ENCODE peak calls at places on chromosomes 4 and X, in four cellular contexts. U is colonic mucosa, N is Panc1, Y is astrocyte. Q is an unnamed sample.

GRCh38 chr4:25792200-25792791 is 70.5 kb downstream of the SEL1L3 start:
- DNase-seq in Y (no peak), U (peak), N (no peak), Q (peak)

GRCh38 chr4:169492436-169493163 is 119.8 kb downstream of the NEK1 start:
- DNase-seq in U (peak), Y (peak), N (no peak), Q (peak)

GRCh38 chrX:39487166-39488006 is 610.4 kb downstream of the BCOR start:
- DNase-seq in Y (no peak), U (no peak), N (no peak), Q (no peak)

GRCh38 chr4:83440148-83440814 is 15.3 kb downstream of the HELQ start:
- DNase-seq in N (no peak), U (no peak), Y (no peak), Q (no peak)

GRCh38 chr4:123744664-123745290 is 348.2 kb downstream of the SPRY1 start:
- DNase-seq in Y (peak), N (no peak), U (no peak), Q (peak)

GRCh38 chr4:95693594-95693993 is 144.8 kb upstream of the UNC5C start:
- DNase-seq in Y (peak), U (no peak), N (no peak), Q (peak)

GRCh38 chrX:11770320-11770719 is 12.3 kb downstream of the MSL3 start:
- DNase-seq in U (no peak), N (no peak), Y (peak), Q (peak)

GRCh38 chr4:2059726-2060577 is 825 bp downstream of the NAT8L start:
- DNase-seq in Y (no peak), N (no peak), U (no peak), Q (no peak)

GRCh38 chrX:40853004-40853815 is 117.9 kb upstream of the MED14 start:
- DNase-seq in Y (no peak), N (no peak), U (no peak), Q (no peak)

GRCh38 chr4:87444741-87445140 is 22.4 kb downstream of the NUDT9 start:
- DNase-seq in Y (no peak), U (no peak), N (no peak), Q (no peak)

GRCh38 chr4:170259631-170260153 is 169.9 kb upstream of the AADAT start:
- DNase-seq in Y (peak), U (peak), N (peak), Q (peak)

GRCh38 chr4:27759621-27760020 is 899.0 kb downstream of the STIM2 start:
- DNase-seq in U (no peak), N (no peak), Y (no peak), Q (peak)

GRCh38 chrX:75781618-75782017 is 3.4 kb downstream of the MAGEE2 start:
- DNase-seq in N (no peak), U (no peak), Y (no peak), Q (no peak)

GRCh38 chr4:99091174-99091573 is 2.6 kb upstream of the ADH5 start:
- DNase-seq in U (no peak), Y (no peak), N (no peak), Q (no peak)

GRCh38 chr4:145719752-145720624 is 40.0 kb downstream of the C4orf51 start:
- DNase-seq in N (no peak), U (no peak), Y (no peak), Q (no peak)

GRCh38 chr4:952881-953573 is 20.3 kb downstream of the DGKQ start:
- DNase-seq in Y (no peak), N (no peak), U (peak), Q (no peak)

GRCh38 chr4:104989363-104989762 is 157.3 kb upstream of the TET2 start:
- DNase-seq in U (no peak), N (no peak), Y (peak), Q (peak)

GRCh38 chr4:152454398-152455011 is 81.4 kb downstream of the FBXW7 start:
- DNase-seq in Y (peak), N (no peak), U (no peak), Q (peak)

GRCh38 chrX:132614297-132614696 is 125.5 kb upstream of the MBNL3 start:
- DNase-seq in Y (no peak), N (no peak), U (no peak), Q (peak)
- TF ChIP-seq CTCF in Y (no peak), N (peak), U (no peak), Q (peak)

GRCh38 chrX:28398352-28398751 is 188.9 kb upstream of the IL1RAPL1 start:
- DNase-seq in N (no peak), Y (no peak), U (no peak), Q (no peak)
- H3K4me3 ChIP-seq in N (no peak), Y (no peak), U (no peak), Q (no peak)

DNA sequence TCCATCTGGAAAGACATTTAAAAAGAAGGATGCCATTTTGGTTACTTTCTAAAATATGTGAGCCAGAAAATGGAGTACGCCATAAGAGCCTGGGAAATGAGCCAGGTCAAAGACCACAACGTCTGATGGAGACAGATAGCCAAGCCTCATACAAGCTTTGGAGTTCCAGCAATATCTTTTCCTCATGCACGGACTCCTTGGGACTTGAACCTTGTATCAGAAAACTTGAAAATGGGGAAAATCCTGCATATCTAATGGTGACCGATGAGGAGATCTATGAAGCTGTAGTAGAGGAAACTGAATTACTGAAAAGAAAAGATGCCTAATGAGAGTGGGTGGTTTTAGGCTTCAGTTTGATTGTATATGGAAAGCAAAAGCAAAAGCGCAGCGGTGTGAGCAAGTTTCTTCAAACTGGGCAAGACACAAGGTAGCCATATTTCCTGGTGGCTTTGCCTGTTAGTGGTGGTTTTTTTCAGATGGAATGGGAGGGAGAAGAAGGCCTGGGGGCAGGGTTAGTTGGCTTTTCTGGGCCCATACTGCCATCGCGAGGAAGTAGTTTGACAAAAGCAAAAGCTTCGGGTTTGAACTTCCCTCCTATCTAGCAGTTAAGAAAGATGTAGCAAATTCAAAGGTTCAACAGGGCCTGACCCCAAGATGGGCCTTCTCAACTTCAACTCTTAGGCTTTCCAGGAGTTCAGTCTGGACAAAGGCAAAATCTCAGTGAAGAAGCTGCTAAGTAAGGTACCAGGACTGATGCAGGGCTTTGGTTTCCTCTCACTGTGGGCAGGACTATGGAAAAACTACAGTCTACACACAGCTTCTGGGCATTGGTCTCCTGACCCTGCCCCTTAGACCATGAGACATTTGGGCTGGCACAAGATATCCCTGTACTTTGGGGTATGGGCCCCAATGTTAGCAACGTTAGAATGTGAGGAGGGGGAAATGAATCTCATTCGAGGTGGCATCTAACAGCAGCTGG is 210.0 kb upstream of the STK26 start:
- DNase-seq in Y (peak), U (peak), N (no peak), Q (no peak)
- TF ChIP-seq CTCF in Y (no peak), U (peak), N (peak), Q (no peak)

DNA sequence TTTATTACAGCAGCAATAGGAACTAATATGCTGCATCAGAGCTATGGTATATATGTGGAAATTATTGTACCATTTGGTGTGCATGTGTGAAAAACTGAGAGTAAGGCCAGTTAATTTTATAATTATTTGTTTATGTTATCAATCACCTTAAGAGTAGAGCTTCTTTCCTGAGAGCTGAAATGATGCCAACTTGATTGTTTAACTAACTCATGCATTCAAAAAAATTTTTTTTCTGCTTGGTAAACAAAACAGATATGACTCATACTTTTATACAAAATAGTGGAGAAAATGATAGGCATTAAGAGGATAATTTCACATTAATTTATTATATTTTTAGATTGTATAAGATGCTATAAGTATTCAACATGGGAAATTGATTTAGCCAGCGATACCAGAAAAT is 622.7 kb downstream of the RAPGEF2 start:
- DNase-seq in N (no peak), Y (no peak), U (no peak), Q (no peak)
- H3K4me3 ChIP-seq in N (no peak), Y (no peak), U (no peak), Q (no peak)

DNA sequence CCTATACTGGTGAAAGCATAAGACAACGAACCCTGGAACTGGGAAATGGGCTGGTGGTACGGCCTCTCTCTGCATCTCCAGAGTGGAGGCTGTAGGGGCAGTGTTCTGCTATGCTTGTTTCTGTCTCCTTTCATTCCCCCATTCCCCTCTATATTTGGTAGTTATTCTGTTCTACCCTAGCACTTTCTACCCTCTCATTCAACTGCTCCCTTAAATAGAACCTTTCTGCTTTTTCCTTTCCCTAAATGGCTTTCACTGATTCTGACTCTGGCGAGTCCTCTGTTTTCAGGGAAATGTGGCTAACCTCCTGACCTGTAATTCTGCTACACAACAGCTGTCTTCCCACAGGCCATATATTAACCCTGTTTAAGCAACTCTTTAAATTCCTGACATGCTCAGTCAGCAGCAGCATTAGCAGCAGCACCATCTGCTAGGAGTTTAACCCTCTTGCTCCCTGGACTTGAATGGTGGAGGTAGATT is 94.2 kb downstream of the CXCL13 start:
- DNase-seq in Y (peak), U (no peak), N (no peak), Q (peak)
- TF ChIP-seq CTCF in Y (peak), U (no peak), N (no peak), Q (peak)

GRCh38 chrX:333611-334311 is 15.2 kb upstream of the GTPBP6 start:
- DNase-seq in Y (no peak), U (no peak), N (no peak), Q (no peak)

GRCh38 chrX:331772-332495 is 13.3 kb upstream of the GTPBP6 start:
- DNase-seq in N (no peak), U (no peak), Y (no peak), Q (no peak)

GRCh38 chrX:332496-332860 is 13.9 kb upstream of the GTPBP6 start:
- DNase-seq in N (no peak), Y (no peak), U (no peak), Q (no peak)

GRCh38 chrX:334331-334891 is 15.8 kb upstream of the GTPBP6 start:
- DNase-seq in Y (no peak), N (no peak), U (no peak), Q (no peak)

DNA sequence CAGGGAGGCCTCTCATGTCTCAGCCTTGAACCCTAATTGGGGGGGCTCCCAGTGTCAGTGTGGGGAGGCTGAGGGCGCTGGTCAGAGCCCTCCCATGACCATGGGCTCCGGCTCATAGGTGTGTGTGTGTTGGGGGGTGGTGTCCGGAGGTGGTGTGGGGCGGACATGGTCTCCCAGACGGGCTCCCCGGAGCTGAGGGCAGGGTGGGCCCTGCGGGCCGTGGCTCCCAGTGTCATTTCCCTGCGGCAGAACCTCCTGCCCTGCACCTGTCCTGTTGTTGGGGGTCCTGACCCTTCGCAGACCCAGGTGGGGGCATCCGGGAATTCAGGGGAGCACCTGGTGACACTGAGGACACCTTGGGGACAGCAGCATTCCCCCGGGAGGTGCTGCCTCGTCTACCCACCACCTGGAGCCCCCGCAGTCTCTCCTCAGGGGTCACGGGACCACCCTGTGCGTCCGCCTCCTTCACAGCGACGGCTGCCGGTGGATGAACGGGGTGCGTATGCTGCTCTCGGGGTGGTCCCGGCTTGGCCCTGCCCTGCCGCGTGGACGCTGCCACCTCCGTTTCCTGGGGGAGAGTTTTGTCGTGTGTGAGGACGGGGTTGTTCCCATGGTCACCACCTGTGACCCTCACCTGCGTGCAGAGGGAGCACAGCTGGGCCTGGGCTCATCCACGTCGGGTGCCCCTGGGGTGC is 14.5 kb upstream of the GTPBP6 start:
- DNase-seq in N (no peak), U (no peak), Y (no peak), Q (no peak)
- H3K4me3 ChIP-seq in N (no peak), U (no peak), Y (no peak), Q (no peak)

DNA sequence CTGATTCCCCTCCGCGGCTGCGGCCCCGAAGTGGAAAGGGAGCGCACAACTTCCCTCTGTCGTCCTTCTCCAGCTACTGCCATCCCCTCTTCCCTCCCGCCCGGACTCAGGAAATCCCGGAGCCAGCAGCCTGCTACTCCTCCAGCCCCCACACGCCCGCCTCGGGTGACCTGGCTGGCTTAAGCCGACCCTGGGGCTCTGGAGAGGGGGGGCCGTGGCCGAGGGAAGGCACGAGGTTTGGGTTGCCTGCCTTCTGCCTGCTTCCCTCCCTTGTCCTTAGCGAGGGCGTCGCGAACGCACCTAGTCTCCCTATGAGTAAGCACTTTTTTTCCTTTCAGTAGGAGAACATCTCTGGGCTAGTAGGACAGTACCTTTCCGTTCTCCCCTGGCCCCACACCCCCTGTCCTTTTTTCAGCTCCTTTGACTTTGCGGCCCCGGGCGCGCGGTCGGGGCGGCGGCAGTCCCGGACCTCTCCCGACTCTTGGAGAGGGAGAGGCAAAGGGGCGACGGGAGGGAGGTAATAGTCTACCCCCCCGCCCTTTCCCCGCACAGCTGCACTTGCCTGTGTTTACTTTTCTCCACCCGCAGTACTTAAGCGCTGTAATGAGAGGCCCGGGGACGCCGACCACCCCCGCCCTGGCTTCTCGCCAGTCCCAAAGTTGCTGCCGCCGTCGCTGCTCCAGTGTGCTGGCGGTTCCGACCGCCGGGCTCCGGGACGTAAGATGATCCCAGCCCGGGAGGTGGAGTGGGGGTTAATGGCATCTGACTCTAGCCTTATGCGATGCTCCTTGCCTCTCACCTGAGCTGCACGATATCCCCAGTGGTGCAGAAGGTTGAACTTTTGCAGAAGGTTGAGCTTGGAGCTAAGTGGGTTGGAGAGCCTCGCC is 874 bp downstream of the PLS3 start:
- DNase-seq in U (peak), Y (no peak), N (no peak), Q (peak)
- TF ChIP-seq CTCF in U (no peak), Y (no peak), N (no peak), Q (peak)

DNA sequence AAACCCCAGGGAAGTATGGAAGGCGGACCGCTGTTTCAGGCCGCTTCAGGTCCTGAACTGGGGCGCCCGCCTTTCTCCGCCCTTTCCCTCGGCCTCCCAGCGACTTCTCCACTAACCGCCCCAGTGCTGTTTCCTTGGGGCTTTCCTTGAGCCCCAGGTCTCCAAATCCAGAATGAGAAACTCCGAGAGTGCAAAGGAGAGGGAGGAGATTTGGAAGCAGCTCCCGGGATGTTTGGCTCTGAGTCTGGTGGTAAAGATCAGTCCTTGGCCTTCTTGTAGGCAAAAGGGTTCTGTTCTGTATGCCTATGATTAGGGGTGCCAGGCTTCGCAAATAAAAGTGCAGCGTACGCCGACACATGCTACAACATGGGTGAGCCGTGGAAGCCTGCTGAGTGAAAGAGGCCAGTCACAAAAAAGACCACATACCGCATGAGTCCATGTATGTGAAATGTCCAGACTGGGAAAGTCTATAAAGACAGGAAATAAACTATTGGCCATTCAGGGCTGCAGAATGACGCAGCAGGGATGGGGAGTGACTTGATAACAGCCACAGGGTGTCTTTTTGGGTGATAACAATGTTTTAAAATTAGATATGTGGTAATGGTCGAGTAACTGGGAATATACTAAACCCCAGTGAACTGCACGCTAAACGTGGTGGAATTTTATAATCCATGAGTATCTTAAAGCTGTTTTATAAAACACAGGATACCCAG is 99.8 kb downstream of the TRAPPC11 start:
- DNase-seq in N (no peak), U (no peak), Y (no peak), Q (no peak)
- H3K4me3 ChIP-seq in N (no peak), U (no peak), Y (no peak), Q (peak)

DNA sequence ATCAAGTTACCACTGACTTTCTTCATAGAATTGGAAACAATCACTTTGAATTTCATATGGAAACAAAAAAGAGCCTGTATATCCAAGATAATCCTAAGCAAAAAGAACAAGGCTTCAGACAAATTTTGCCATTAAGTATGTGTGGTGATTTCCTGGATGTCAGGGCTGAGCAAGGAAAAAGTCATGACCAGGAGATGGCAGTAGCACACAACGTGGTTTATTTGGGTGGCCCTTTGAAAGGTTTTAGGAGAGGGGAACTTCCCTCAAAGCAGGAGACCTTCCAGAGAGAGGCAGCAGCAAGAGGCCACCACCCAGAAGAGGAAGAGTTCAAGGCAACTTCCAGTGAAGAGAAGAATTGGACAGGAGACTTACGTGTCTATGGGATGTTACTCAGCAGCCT is 18.1 kb upstream of the ZXDB start:
- DNase-seq in U (no peak), N (no peak), Y (no peak), Q (peak)
- TF ChIP-seq CTCF in U (no peak), N (peak), Y (peak), Q (peak)

Q was measured in choroid plexus epithelial cell.